ENCODE peak calls at places on chromosomes 1 and 21, in ten cellular contexts. W is glomerular endothelial cell; B is Calu3; Q is colonic mucosa; A is stimulated activated CD4-positive, alpha-beta T cell treated with anti-CD3 and anti-CD28 coated beads, Interleukin-12 subunit alpha, Interleukin-12 subunit beta, amount 100 ng/mL, for 4 hours; Y is globus pallidus; E is astrocyte of the spinal cord; S is mammary epithelial cell; U is amniotic stem cell; F is cortex of kidney. N is an unnamed sample.

GRCh38 chr1:213988639-213989070 is 882 bp downstream of the PROX1 start:
- DNase-seq in W (no peak), B (no peak), Q (no peak), A (no peak), Y (peak; percentile 64), E (no peak), S (no peak), U (no peak), F (no peak), N (no peak)

GRCh38 chr1:78284354-78284753 is 206.4 kb upstream of the PTGFR start:
- DNase-seq in W (no peak), B (no peak), Q (no peak), A (no peak), Y (no peak), E (no peak), S (no peak), U (no peak), F (no peak), N (no peak)

GRCh38 chr1:183306317-183307042 is 111.7 kb downstream of the NMNAT2 start:
- DNase-seq in W (no peak), B (no peak), Q (no peak), A (no peak), Y (no peak), E (no peak), S (no peak), U (no peak), F (no peak), N (no peak)

GRCh38 chr1:14976260-14976659 is 177.3 kb upstream of the TMEM51 start:
- DNase-seq in W (no peak), B (no peak), Q (no peak), A (no peak), Y (no peak), E (no peak), S (no peak), U (no peak), F (no peak), N (no peak)

GRCh38 chr1:183454377-183454776 is 17.9 kb upstream of the SMG7 start:
- DNase-seq in W (no peak), B (no peak), Q (no peak), A (no peak), Y (no peak), E (no peak), S (peak; percentile 67), U (no peak), F (no peak), N (no peak)

GRCh38 chr1:198829948-198830347 is 191.1 kb downstream of the PTPRC start:
- DNase-seq in W (peak; percentile 31), B (no peak), Q (no peak), A (no peak), Y (peak; percentile 27), E (peak; percentile 51), S (no peak), U (no peak), F (no peak), N (no peak)

GRCh38 chr1:225441314-225442119 is 13.7 kb upstream of the LBR start:
- DNase-seq in W (no peak), B (peak; percentile 75), Q (peak; percentile 87), A (no peak), Y (no peak), E (no peak), S (no peak), U (no peak), F (no peak), N (no peak)

GRCh38 chr1:26318338-26319064 is 743 bp downstream of the CD52 start:
- DNase-seq in W (no peak), B (no peak), Q (no peak), A (no peak), Y (peak; percentile 24), E (no peak), S (no peak), U (no peak), F (no peak), N (no peak)

GRCh38 chr21:45003331-45004058 is 63.7 kb downstream of the SLX9 start:
- DNase-seq in W (no peak), B (no peak), Q (no peak), A (no peak), Y (peak; percentile 22), E (no peak), S (peak; percentile 23), U (no peak), F (no peak), N (no peak)

GRCh38 chr1:87922885-87923284 is 594.2 kb downstream of the LMO4 start:
- DNase-seq in W (no peak), B (no peak), Q (no peak), A (no peak), Y (no peak), E (no peak), S (no peak), U (no peak), F (no peak), N (no peak)

GRCh38 chr1:200738348-200738732 is 353 bp upstream of the CAMSAP2 start:
- DNase-seq in W (no peak), B (no peak), Q (no peak), A (no peak), Y (peak; percentile 86), E (no peak), S (no peak), U (no peak), F (no peak), N (no peak)

GRCh38 chr1:224503161-224504118 is 68.8 kb upstream of the WDR26 start:
- DNase-seq in W (no peak), B (peak; percentile 85), Q (peak; percentile 94), A (no peak), Y (peak; percentile 67), E (peak; percentile 92), S (peak; percentile 96), U (no peak), F (no peak), N (peak; percentile 97)

GRCh38 chr1:66521736-66522365 is 12.1 kb upstream of the SGIP1 start:
- DNase-seq in W (no peak), B (no peak), Q (no peak), A (no peak), Y (no peak), E (peak; percentile 76), S (peak; percentile 84), U (peak; percentile 68), F (no peak), N (no peak)

GRCh38 chr21:46500224-46500861 is 41.7 kb downstream of the DIP2A start:
- DNase-seq in W (no peak), B (no peak), Q (no peak), A (no peak), Y (no peak), E (peak; percentile 51), S (peak; percentile 23), U (no peak), F (no peak), N (no peak)

GRCh38 chr1:172497230-172497629 is 35.7 kb upstream of the SUCO start:
- DNase-seq in W (no peak), B (peak; percentile 38), Q (no peak), A (no peak), Y (no peak), E (peak; percentile 4), S (peak; percentile 41), U (peak; percentile 68), F (no peak), N (peak; percentile 78)

N was measured in SJCRH30.